ENCODE peak calls at places on chromosome 9, in nine cellular contexts. One of them, this sample, is unnamed.

GRCh38 chr9:101350285-101350684 is 34.5 kb downstream of the BAAT start:
- DNase-seq in progenitor cell of endocrine pancreas: no peak
- DNase-seq in left ventricle myocardium inferior: no peak
- DNase-seq in right lobe of liver: no peak
- DNase-seq in GM12865: no peak
- DNase-seq in mammary epithelial cell: no peak
- DNase-seq in GM13977: no peak
- DNase-seq in A549: no peak
- DNase-seq in ovary: no peak
- DNase-seq in this sample: no peak

GRCh38 chr9:124363326-124364096 is 51.7 kb downstream of the PSMB7 start:
- DNase-seq in GM12865: no peak
- DNase-seq in left ventricle myocardium inferior: no peak
- DNase-seq in A549: no peak
- DNase-seq in ovary: no peak
- DNase-seq in right lobe of liver: no peak
- DNase-seq in mammary epithelial cell: no peak
- DNase-seq in progenitor cell of endocrine pancreas: no peak
- DNase-seq in GM13977: no peak
- DNase-seq in this sample: no peak

GRCh38 chr9:116208417-116209232 is 55.0 kb downstream of the PAPPA start:
- DNase-seq in left ventricle myocardium inferior: no peak
- DNase-seq in ovary: no peak
- DNase-seq in GM13977: no peak
- DNase-seq in GM12865: no peak
- DNase-seq in mammary epithelial cell: peak
- DNase-seq in progenitor cell of endocrine pancreas: no peak
- DNase-seq in right lobe of liver: no peak
- DNase-seq in A549: no peak
- DNase-seq in this sample: no peak

GRCh38 chr9:108468364-108468763 is 387.4 kb downstream of the ACTL7B start:
- DNase-seq in ovary: no peak
- DNase-seq in mammary epithelial cell: peak
- DNase-seq in GM12865: peak
- DNase-seq in right lobe of liver: no peak
- DNase-seq in GM13977: peak
- DNase-seq in progenitor cell of endocrine pancreas: no peak
- DNase-seq in A549: peak
- DNase-seq in left ventricle myocardium inferior: no peak
- DNase-seq in this sample: no peak

GRCh38 chr9:110623462-110624025 is 44.0 kb upstream of the SVEP1 start:
- DNase-seq in ovary: no peak
- DNase-seq in mammary epithelial cell: peak
- DNase-seq in A549: peak
- DNase-seq in right lobe of liver: no peak
- DNase-seq in left ventricle myocardium inferior: no peak
- DNase-seq in GM13977: peak
- DNase-seq in GM12865: peak
- DNase-seq in progenitor cell of endocrine pancreas: peak
- DNase-seq in this sample: no peak

GRCh38 chr9:20314981-20315380 is 307.3 kb downstream of the MLLT3 start:
- DNase-seq in mammary epithelial cell: no peak
- DNase-seq in right lobe of liver: no peak
- DNase-seq in left ventricle myocardium inferior: no peak
- DNase-seq in A549: no peak
- DNase-seq in GM12865: no peak
- DNase-seq in ovary: no peak
- DNase-seq in progenitor cell of endocrine pancreas: no peak
- DNase-seq in GM13977: no peak
- DNase-seq in this sample: no peak

GRCh38 chr9:97744710-97745708 is 47.9 kb upstream of the XPA start:
- DNase-seq in GM13977: no peak
- DNase-seq in right lobe of liver: no peak
- DNase-seq in A549: no peak
- DNase-seq in progenitor cell of endocrine pancreas: no peak
- DNase-seq in mammary epithelial cell: no peak
- DNase-seq in ovary: no peak
- DNase-seq in GM12865: no peak
- DNase-seq in left ventricle myocardium inferior: no peak
- DNase-seq in this sample: no peak

GRCh38 chr9:15354713-15355112 is 47.7 kb upstream of the TTC39B start:
- DNase-seq in ovary: no peak
- DNase-seq in GM13977: no peak
- DNase-seq in right lobe of liver: no peak
- DNase-seq in GM12865: no peak
- DNase-seq in A549: no peak
- DNase-seq in left ventricle myocardium inferior: no peak
- DNase-seq in progenitor cell of endocrine pancreas: no peak
- DNase-seq in mammary epithelial cell: no peak
- DNase-seq in this sample: no peak

GRCh38 chr9:124137944-124138335 is 119.8 kb upstream of the NEK6 start:
- DNase-seq in ovary: no peak
- DNase-seq in GM12865: peak
- DNase-seq in GM13977: no peak
- DNase-seq in progenitor cell of endocrine pancreas: no peak
- DNase-seq in right lobe of liver: no peak
- DNase-seq in mammary epithelial cell: no peak
- DNase-seq in left ventricle myocardium inferior: no peak
- DNase-seq in A549: no peak
- DNase-seq in this sample: no peak

GRCh38 chr9:16627967-16628366 is 242.5 kb downstream of the BNC2 start:
- DNase-seq in mammary epithelial cell: no peak
- DNase-seq in ovary: no peak
- DNase-seq in right lobe of liver: no peak
- DNase-seq in GM12865: peak
- DNase-seq in progenitor cell of endocrine pancreas: no peak
- DNase-seq in A549: no peak
- DNase-seq in left ventricle myocardium inferior: peak
- DNase-seq in GM13977: no peak
- DNase-seq in this sample: no peak

GRCh38 chr9:69130456-69131441 is 43.3 kb upstream of the TJP2 start:
- DNase-seq in GM12865: no peak
- DNase-seq in progenitor cell of endocrine pancreas: no peak
- DNase-seq in A549: no peak
- DNase-seq in left ventricle myocardium inferior: no peak
- DNase-seq in right lobe of liver: no peak
- DNase-seq in GM13977: no peak
- DNase-seq in ovary: no peak
- DNase-seq in mammary epithelial cell: peak
- DNase-seq in this sample: no peak

GRCh38 chr9:7033091-7033490 is 275.3 kb downstream of the KDM4C start:
- DNase-seq in left ventricle myocardium inferior: no peak
- DNase-seq in mammary epithelial cell: no peak
- DNase-seq in ovary: no peak
- DNase-seq in GM13977: no peak
- DNase-seq in progenitor cell of endocrine pancreas: no peak
- DNase-seq in right lobe of liver: no peak
- DNase-seq in A549: no peak
- DNase-seq in GM12865: no peak
- DNase-seq in this sample: no peak

GRCh38 chr9:131417264-131418142 is 23.6 kb downstream of the PRRC2B start:
- DNase-seq in ovary: peak
- DNase-seq in A549: no peak
- DNase-seq in left ventricle myocardium inferior: no peak
- DNase-seq in mammary epithelial cell: no peak
- DNase-seq in right lobe of liver: no peak
- DNase-seq in GM12865: peak
- DNase-seq in progenitor cell of endocrine pancreas: no peak
- DNase-seq in GM13977: peak
- DNase-seq in this sample: no peak

GRCh38 chr9:83625120-83625710 is 2.3 kb downstream of the IDNK start:
- DNase-seq in left ventricle myocardium inferior: no peak
- DNase-seq in ovary: no peak
- DNase-seq in A549: no peak
- DNase-seq in right lobe of liver: no peak
- DNase-seq in progenitor cell of endocrine pancreas: no peak
- DNase-seq in mammary epithelial cell: no peak
- DNase-seq in GM13977: no peak
- DNase-seq in GM12865: no peak
- DNase-seq in this sample: no peak

GRCh38 chr9:122145462-122145861 is 14.1 kb downstream of the NDUFA8 start:
- DNase-seq in GM12865: no peak
- DNase-seq in progenitor cell of endocrine pancreas: no peak
- DNase-seq in mammary epithelial cell: no peak
- DNase-seq in A549: no peak
- DNase-seq in ovary: no peak
- DNase-seq in GM13977: no peak
- DNase-seq in right lobe of liver: no peak
- DNase-seq in left ventricle myocardium inferior: no peak
- DNase-seq in this sample: no peak

DNA sequence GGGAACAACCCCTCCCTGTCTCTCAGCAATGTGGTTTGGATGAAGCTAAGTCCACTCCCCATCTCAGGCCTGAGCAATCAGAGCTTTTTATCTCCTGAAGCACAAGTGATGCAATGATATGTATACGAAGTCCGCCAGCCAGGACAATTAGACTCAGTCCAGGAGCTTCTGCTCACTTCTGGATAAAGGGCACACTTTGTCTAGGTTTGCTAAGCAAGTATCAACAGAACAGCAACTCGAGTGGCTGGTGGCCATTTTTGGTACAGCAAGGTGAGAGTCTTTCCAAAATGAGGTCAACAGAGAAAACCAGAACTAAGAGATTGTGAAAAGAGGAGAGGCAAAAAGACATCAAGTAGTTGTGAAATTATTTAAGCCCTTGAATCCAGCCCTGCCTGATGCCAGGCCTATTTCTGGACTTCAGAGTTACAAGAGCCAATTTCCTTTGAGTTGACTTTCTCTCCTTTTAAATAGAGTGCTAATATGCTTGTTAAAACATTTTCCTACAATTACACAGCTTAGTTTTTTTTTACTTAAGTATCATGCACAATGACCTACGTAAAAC is 8.2 kb downstream of the NDUFA8 start:
- DNase-seq in A549: no peak
- DNase-seq in right lobe of liver: no peak
- DNase-seq in GM12865: no peak
- DNase-seq in progenitor cell of endocrine pancreas: no peak
- DNase-seq in left ventricle myocardium inferior: no peak
- DNase-seq in mammary epithelial cell: no peak
- DNase-seq in ovary: no peak
- DNase-seq in GM13977: no peak
- DNase-seq in this sample: no peak
- TF ChIP-seq CTCF in A549: no peak
- TF ChIP-seq CTCF in right lobe of liver: no peak
- TF ChIP-seq CTCF in GM12865: no peak
- TF ChIP-seq CTCF in progenitor cell of endocrine pancreas: no peak
- TF ChIP-seq CTCF in left ventricle myocardium inferior: no peak
- TF ChIP-seq CTCF in mammary epithelial cell: no peak
- TF ChIP-seq CTCF in ovary: no peak
- TF ChIP-seq CTCF in GM13977: no peak
- TF ChIP-seq CTCF in this sample: no peak

GRCh38 chr9:136769710-136770191 is 5.4 kb upstream of the LCN15 start:
- DNase-seq in left ventricle myocardium inferior: no peak
- DNase-seq in GM12865: peak
- DNase-seq in right lobe of liver: no peak
- DNase-seq in GM13977: peak
- DNase-seq in progenitor cell of endocrine pancreas: no peak
- DNase-seq in ovary: peak
- DNase-seq in mammary epithelial cell: no peak
- DNase-seq in A549: peak
- DNase-seq in this sample: peak
- TF ChIP-seq CTCF in left ventricle myocardium inferior: peak
- TF ChIP-seq CTCF in GM12865: peak
- TF ChIP-seq CTCF in right lobe of liver: peak
- TF ChIP-seq CTCF in GM13977: peak
- TF ChIP-seq CTCF in progenitor cell of endocrine pancreas: peak
- TF ChIP-seq CTCF in ovary: no peak
- TF ChIP-seq CTCF in mammary epithelial cell: peak
- TF ChIP-seq CTCF in A549: peak
- TF ChIP-seq CTCF in this sample: peak

GRCh38 chr9:134162926-134163373 is 1.4 kb downstream of the RNU6ATAC start:
- DNase-seq in A549: no peak
- DNase-seq in GM12865: no peak
- DNase-seq in left ventricle myocardium inferior: no peak
- DNase-seq in right lobe of liver: no peak
- DNase-seq in GM13977: no peak
- DNase-seq in mammary epithelial cell: no peak
- DNase-seq in progenitor cell of endocrine pancreas: no peak
- DNase-seq in ovary: no peak
- DNase-seq in this sample: no peak

GRCh38 chr9:134162212-134162775 is 2.1 kb downstream of the RNU6ATAC start:
- DNase-seq in A549: no peak
- DNase-seq in GM12865: no peak
- DNase-seq in ovary: no peak
- DNase-seq in mammary epithelial cell: no peak
- DNase-seq in right lobe of liver: no peak
- DNase-seq in left ventricle myocardium inferior: no peak
- DNase-seq in GM13977: no peak
- DNase-seq in progenitor cell of endocrine pancreas: no peak
- DNase-seq in this sample: no peak

GRCh38 chr9:134164879-134165278 is 515 bp upstream of the RNU6ATAC start:
- DNase-seq in progenitor cell of endocrine pancreas: no peak
- DNase-seq in GM13977: no peak
- DNase-seq in ovary: no peak
- DNase-seq in right lobe of liver: no peak
- DNase-seq in mammary epithelial cell: no peak
- DNase-seq in GM12865: no peak
- DNase-seq in A549: no peak
- DNase-seq in left ventricle myocardium inferior: no peak
- DNase-seq in this sample: no peak

GRCh38 chr9:134161647-134162046 is 2.7 kb downstream of the RNU6ATAC start:
- DNase-seq in GM13977: no peak
- DNase-seq in GM12865: no peak
- DNase-seq in mammary epithelial cell: no peak
- DNase-seq in right lobe of liver: no peak
- DNase-seq in progenitor cell of endocrine pancreas: no peak
- DNase-seq in left ventricle myocardium inferior: no peak
- DNase-seq in ovary: no peak
- DNase-seq in A549: no peak
- DNase-seq in this sample: no peak

GRCh38 chr9:134163374-134164196 is 779 bp downstream of the RNU6ATAC start:
- DNase-seq in A549: no peak
- DNase-seq in ovary: peak
- DNase-seq in GM12865: peak
- DNase-seq in GM13977: peak
- DNase-seq in mammary epithelial cell: peak
- DNase-seq in left ventricle myocardium inferior: peak
- DNase-seq in right lobe of liver: peak
- DNase-seq in progenitor cell of endocrine pancreas: peak
- DNase-seq in this sample: no peak
- TF ChIP-seq CTCF in A549: no peak
- TF ChIP-seq CTCF in ovary: no peak
- TF ChIP-seq CTCF in GM12865: peak
- TF ChIP-seq CTCF in GM13977: peak
- TF ChIP-seq CTCF in mammary epithelial cell: no peak
- TF ChIP-seq CTCF in left ventricle myocardium inferior: peak
- TF ChIP-seq CTCF in right lobe of liver: peak
- TF ChIP-seq CTCF in progenitor cell of endocrine pancreas: peak
- TF ChIP-seq CTCF in this sample: no peak

DNA sequence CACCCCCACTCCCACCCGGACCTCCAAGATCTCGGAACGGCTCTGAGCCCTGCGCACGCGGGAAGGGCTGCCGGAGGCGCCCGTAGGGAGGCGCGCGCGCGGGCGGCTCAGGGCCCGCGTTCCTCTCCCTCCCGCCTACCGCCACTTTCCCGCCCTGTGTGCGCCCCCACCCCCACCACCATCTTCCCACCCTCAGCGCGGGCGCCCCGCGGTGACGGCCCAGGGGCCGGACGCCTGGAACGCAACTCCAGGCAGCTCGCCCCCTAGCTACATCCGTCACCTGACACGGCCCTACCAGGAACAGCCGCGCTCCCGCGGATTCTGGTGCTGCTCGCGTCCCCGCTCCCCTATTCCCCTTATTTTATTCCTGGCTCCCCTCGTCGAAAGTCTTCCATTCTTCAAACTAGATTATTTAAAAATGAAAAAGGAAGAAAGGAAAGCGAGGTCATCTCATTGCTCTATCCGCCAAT is at the start of gene CDKN2B-AS1:
- DNase-seq in progenitor cell of endocrine pancreas: peak
- DNase-seq in ovary: peak
- DNase-seq in GM13977: peak
- DNase-seq in mammary epithelial cell: peak
- DNase-seq in A549: no peak
- DNase-seq in left ventricle myocardium inferior: no peak
- DNase-seq in right lobe of liver: peak
- DNase-seq in GM12865: peak
- DNase-seq in this sample: no peak
- TF ChIP-seq CTCF in progenitor cell of endocrine pancreas: no peak
- TF ChIP-seq CTCF in ovary: no peak
- TF ChIP-seq CTCF in GM13977: peak
- TF ChIP-seq CTCF in mammary epithelial cell: peak
- TF ChIP-seq CTCF in A549: no peak
- TF ChIP-seq CTCF in left ventricle myocardium inferior: no peak
- TF ChIP-seq CTCF in right lobe of liver: no peak
- TF ChIP-seq CTCF in GM12865: no peak
- TF ChIP-seq CTCF in this sample: peak

This sample was measured in D721Med.